ENCODE peak calls at places on chromosomes 16 and 17, in six cellular contexts. G, H, O, U, W and N are unnamed samples.

GRCh38 chr17:49496866-49497146 is 1.7 kb downstream of the NGFR start:
- DNase-seq in G (no peak), H (no peak), O (no peak), U (no peak), W (no peak), N (no peak)

GRCh38 chr16:1991135-1991551 is 1.4 kb downstream of the SYNGR3 start:
- DNase-seq in G (peak), H (no peak), O (no peak), U (no peak), W (no peak), N (no peak)

GRCh38 chr17:79843917-79844815 is 4.9 kb upstream of the CBX4 start:
- DNase-seq in G (peak), H (no peak), O (no peak), U (no peak), W (peak), N (no peak)

GRCh38 chr17:74206332-74206818 is 2.9 kb downstream of the RPL38 start:
- DNase-seq in G (no peak), H (no peak), O (no peak), U (no peak), W (no peak), N (no peak)

GRCh38 chr17:2054740-2055493 is at the start of gene HIC1:
- DNase-seq in G (peak), H (no peak), O (no peak), U (no peak), W (peak), N (peak)

GRCh38 chr16:19432429-19432828 is 14.7 kb downstream of the TMC5 start:
- DNase-seq in G (no peak), H (no peak), O (no peak), U (no peak), W (no peak), N (peak)

GRCh38 chr16:11914759-11915643 is 755 bp downstream of the GSPT1 start:
- DNase-seq in G (peak), H (no peak), O (no peak), U (peak), W (peak), N (no peak)

GRCh38 chr16:81694494-81695285 is 84.4 kb upstream of the PLCG2 start:
- DNase-seq in G (peak), H (no peak), O (no peak), U (no peak), W (no peak), N (no peak)

GRCh38 chr16:22206847-22207714 is 1.0 kb downstream of the EEF2K start:
- DNase-seq in G (peak), H (no peak), O (peak), U (no peak), W (peak), N (peak)

GRCh38 chr17:31073411-31073810 is 21.4 kb upstream of the NF1 start:
- DNase-seq in G (no peak), H (no peak), O (no peak), U (no peak), W (no peak), N (no peak)

GRCh38 chr16:66914541-66914940 is 4.1 kb downstream of the CDH16 start:
- DNase-seq in G (no peak), H (no peak), O (no peak), U (no peak), W (no peak), N (no peak)

GRCh38 chr17:19800571-19800970 is 52.5 kb upstream of the ALDH3A1 start:
- DNase-seq in G (no peak), H (no peak), O (no peak), U (no peak), W (no peak), N (no peak)

GRCh38 chr17:3033248-3033640 is 30.2 kb downstream of the OR1D5 start:
- DNase-seq in G (peak), H (no peak), O (no peak), U (no peak), W (no peak), N (no peak)

GRCh38 chr17:63163158-63163520 is 197.1 kb downstream of the TANC2 start:
- DNase-seq in G (no peak), H (no peak), O (no peak), U (no peak), W (no peak), N (no peak)

GRCh38 chr16:7513429-7513828 is 180.8 kb downstream of the RBFOX1 start:
- DNase-seq in G (no peak), H (no peak), O (no peak), U (peak), W (no peak), N (no peak)

GRCh38 chr16:8403978-8404738 is 186.2 kb downstream of the TMEM114 start:
- DNase-seq in G (no peak), H (no peak), O (no peak), U (no peak), W (no peak), N (no peak)

GRCh38 chr17:81066072-81066471 is 31.1 kb downstream of the BAIAP2 start:
- DNase-seq in G (no peak), H (no peak), O (no peak), U (no peak), W (no peak), N (peak)

GRCh38 chr16:19502395-19503131 is 19.3 kb downstream of the GDE1 start:
- DNase-seq in G (no peak), H (no peak), O (no peak), U (peak), W (peak), N (peak)

GRCh38 chr17:54906713-54907112 is 6.1 kb downstream of the TOM1L1 start:
- DNase-seq in G (no peak), H (no peak), O (no peak), U (no peak), W (no peak), N (no peak)

GRCh38 chr16:52498640-52499039 is 48.3 kb downstream of the TOX3 start:
- DNase-seq in G (no peak), H (no peak), O (no peak), U (no peak), W (no peak), N (no peak)

GRCh38 chr16:974606-975312 is 4.0 kb upstream of the LMF1 start:
- DNase-seq in G (peak), H (no peak), O (no peak), U (no peak), W (no peak), N (no peak)

GRCh38 chr17:82445542-82445941 is 5.0 kb downstream of the CYBC1 start:
- DNase-seq in G (no peak), H (no peak), O (no peak), U (no peak), W (no peak), N (no peak)

GRCh38 chr17:50280801-50281441 is 6.7 kb downstream of the TMEM92 start:
- DNase-seq in G (no peak), H (no peak), O (no peak), U (no peak), W (no peak), N (no peak)

GRCh38 chr16:87945351-87946042 is 5.7 kb upstream of the BANP start:
- DNase-seq in G (peak), H (no peak), O (no peak), U (no peak), W (peak), N (peak)

GRCh38 chr16:5510819-5511370 is 413.3 kb upstream of the EEF2KMT start:
- DNase-seq in G (no peak), H (no peak), O (no peak), U (no peak), W (no peak), N (no peak)

GRCh38 chr16:53041196-53041977 is 11.3 kb downstream of the CHD9NB start:
- DNase-seq in G (no peak), H (no peak), O (no peak), U (no peak), W (peak), N (peak)

GRCh38 chr17:1487939-1488825 is 4.3 kb downstream of the MYO1C start:
- DNase-seq in G (peak), H (peak), O (no peak), U (no peak), W (peak), N (peak)

GRCh38 chr16:87044031-87044380 is 273.2 kb downstream of the C16orf95 start:
- DNase-seq in G (no peak), H (no peak), O (no peak), U (no peak), W (peak), N (no peak)

GRCh38 chr17:57751971-57752905 is 7.1 kb upstream of the CCDC182 start:
- DNase-seq in G (no peak), H (no peak), O (no peak), U (peak), W (no peak), N (no peak)

GRCh38 chr17:16398270-16399267 is 16.8 kb upstream of the TRPV2 start:
- DNase-seq in G (no peak), H (no peak), O (no peak), U (no peak), W (no peak), N (peak)

GRCh38 chr17:72590382-72590781 is 469.6 kb downstream of the SOX9 start:
- DNase-seq in G (no peak), H (no peak), O (no peak), U (no peak), W (peak), N (peak)

GRCh38 chr17:3528604-3529511 is 28.8 kb downstream of the TRPV3 start:
- DNase-seq in G (no peak), H (no peak), O (no peak), U (no peak), W (no peak), N (peak)

GRCh38 chr17:34584805-34585416 is 5.5 kb downstream of the TMEM132E start:
- DNase-seq in G (no peak), H (no peak), O (no peak), U (no peak), W (peak), N (peak)

GRCh38 chr17:3983945-3984484 is 19.8 kb upstream of the ATP2A3 start:
- DNase-seq in G (no peak), H (no peak), O (no peak), U (no peak), W (peak), N (no peak)

GRCh38 chr17:2694381-2695242 is 17.0 kb downstream of the CLUH start:
- DNase-seq in G (peak), H (no peak), O (no peak), U (no peak), W (no peak), N (no peak)

GRCh38 chr16:79286646-79287423 is 313.7 kb downstream of the MAF start:
- DNase-seq in G (no peak), H (no peak), O (no peak), U (no peak), W (no peak), N (no peak)

GRCh38 chr16:13139661-13140241 is 238.4 kb downstream of the SHISA9 start:
- DNase-seq in G (no peak), H (no peak), O (no peak), U (no peak), W (no peak), N (no peak)

GRCh38 chr17:55341432-55341831 is 76.7 kb downstream of the HLF start:
- DNase-seq in G (no peak), H (no peak), O (no peak), U (no peak), W (peak), N (peak)

GRCh38 chr17:48470388-48471034 is 40.5 kb upstream of the SKAP1 start:
- DNase-seq in G (no peak), H (no peak), O (no peak), U (no peak), W (peak), N (no peak)

GRCh38 chr16:61146429-61146828 is 889.8 kb downstream of the CDH8 start:
- DNase-seq in G (no peak), H (no peak), O (no peak), U (no peak), W (no peak), N (no peak)

GRCh38 chr17:40607641-40608040 is 40.0 kb downstream of the SMARCE1 start:
- DNase-seq in G (no peak), H (no peak), O (no peak), U (no peak), W (no peak), N (no peak)
- H3K4me3 ChIP-seq in G (no peak), H (no peak), O (no peak), U (no peak), W (no peak), N (no peak)

DNA sequence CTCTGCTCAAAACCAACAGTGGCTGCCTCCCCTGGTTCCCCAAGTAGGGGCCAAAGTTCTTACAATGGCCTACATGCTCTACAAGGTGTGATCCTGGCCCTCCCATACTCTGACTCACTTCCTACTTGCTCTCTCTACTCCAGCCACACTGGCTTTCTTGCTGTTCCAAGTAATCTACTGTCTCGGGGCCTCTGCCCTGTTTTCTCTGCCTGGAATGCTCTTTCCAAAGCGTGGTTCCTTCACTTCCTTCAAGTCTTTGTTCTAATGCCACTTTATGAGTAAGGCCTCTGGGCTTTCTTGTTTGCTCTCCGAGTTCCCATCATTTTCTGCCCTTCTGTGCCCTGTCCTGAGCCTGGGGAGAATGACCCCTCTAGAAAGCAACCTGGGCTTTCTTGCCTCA is 4.1 kb upstream of the CDH3 start:
- DNase-seq in G (no peak), H (no peak), O (no peak), U (no peak), W (no peak), N (peak)
- H3K4me3 ChIP-seq in G (no peak), H (no peak), O (no peak), U (no peak), W (no peak), N (no peak)

GRCh38 chr17:44968225-44969143 is at the start of gene C1QL1:
- DNase-seq in G (peak), H (peak), O (peak), U (peak), W (peak), N (peak)

GRCh38 chr17:44967907-44968224 is 237 bp downstream of the C1QL1 start:
- DNase-seq in G (no peak), H (no peak), O (no peak), U (no peak), W (no peak), N (no peak)

GRCh38 chr17:44966348-44967025 is 1.6 kb downstream of the C1QL1 start:
- DNase-seq in G (no peak), H (no peak), O (no peak), U (no peak), W (no peak), N (no peak)

GRCh38 chr17:44965491-44966234 is 2.4 kb downstream of the C1QL1 start:
- DNase-seq in G (no peak), H (no peak), O (no peak), U (peak), W (no peak), N (no peak)

GRCh38 chr17:44967026-44967906 is 837 bp downstream of the C1QL1 start:
- DNase-seq in G (no peak), H (no peak), O (no peak), U (no peak), W (no peak), N (no peak)
- H3K4me3 ChIP-seq in G (no peak), H (peak), O (peak), U (no peak), W (peak), N (no peak)

DNA sequence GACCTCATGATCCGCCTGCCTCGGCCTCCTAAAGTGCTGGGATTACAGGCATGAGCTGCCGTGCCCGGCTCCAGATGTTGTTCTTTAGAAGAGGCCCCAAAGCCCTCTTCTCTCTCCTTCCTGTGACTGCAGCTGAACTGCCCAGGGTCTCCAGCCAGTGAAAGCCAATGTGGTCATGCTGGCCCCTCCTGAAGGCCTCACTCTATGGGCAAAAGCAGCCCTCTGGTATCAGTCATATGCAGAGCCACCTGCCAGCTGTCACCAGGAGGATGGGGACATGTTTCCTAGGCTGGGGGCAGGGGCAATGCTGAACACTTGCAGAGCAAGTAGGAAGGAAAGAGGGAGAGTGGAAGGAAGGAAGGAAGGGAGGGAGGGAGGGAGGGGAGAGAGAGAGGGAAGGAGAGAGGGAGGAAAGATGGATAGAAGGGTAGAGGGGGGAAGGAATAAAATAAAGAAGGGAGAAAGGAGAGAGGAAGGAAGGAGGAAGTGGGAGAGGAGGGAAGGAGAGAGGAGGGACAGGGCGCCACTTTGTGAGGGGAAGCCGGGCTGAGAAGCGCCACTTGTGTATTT is 36.0 kb downstream of the SOCS3 start:
- DNase-seq in G (peak), H (no peak), O (no peak), U (no peak), W (no peak), N (no peak)
- H3K4me3 ChIP-seq in G (no peak), H (no peak), O (peak), U (no peak), W (no peak), N (no peak)

DNA sequence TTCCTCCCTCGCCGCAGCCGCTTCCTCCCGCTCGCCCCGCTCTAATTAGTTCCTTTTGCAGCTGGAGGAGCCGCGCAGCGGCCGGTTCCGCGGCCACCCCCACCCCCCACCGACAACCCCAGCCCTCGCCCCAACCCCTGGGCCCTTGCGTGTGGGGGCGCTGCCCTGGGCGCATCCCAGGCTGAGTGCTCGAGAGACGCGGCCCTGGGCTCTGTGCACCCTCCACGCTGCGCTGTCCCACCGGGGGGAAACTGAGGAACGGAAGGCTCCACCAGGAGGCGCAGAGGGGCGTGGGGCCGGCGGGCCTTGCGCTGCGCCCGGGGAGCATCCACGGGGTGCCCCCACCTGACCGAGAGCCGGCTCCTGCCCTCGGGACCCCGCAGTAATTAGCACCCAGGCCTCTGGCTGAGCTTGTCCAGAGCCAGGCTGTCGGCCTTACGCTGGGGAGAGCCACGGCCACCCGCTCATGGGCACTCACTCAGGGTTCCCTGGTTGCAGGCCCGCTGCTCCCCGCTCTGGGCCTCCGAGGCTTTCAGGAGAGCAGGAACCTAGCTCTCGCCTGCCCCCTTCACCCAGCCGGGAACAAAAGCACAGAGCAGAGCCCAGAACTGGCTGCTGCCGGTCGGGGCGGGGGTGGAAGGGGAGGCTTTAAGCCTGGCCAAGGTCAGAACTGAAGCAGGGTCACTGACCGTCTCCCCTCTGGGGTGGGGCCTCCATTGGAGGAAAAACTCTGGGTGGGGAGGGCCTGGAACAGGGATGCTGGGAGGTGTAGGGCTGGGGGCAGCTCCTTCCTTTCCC is 12.1 kb downstream of the GLIS2 start:
- DNase-seq in G (peak), H (no peak), O (no peak), U (no peak), W (peak), N (peak)
- H3K4me3 ChIP-seq in G (peak), H (peak), O (peak), U (peak), W (peak), N (peak)

GRCh38 chr17:41631890-41632269 is 7.5 kb upstream of the KRT17 start:
- DNase-seq in G (peak), H (no peak), O (no peak), U (no peak), W (no peak), N (no peak)

GRCh38 chr17:41629826-41630670 is 5.7 kb upstream of the KRT17 start:
- DNase-seq in G (no peak), H (no peak), O (no peak), U (no peak), W (no peak), N (no peak)

GRCh38 chr17:41632482-41633105 is 8.2 kb upstream of the KRT17 start:
- DNase-seq in G (peak), H (no peak), O (no peak), U (no peak), W (no peak), N (no peak)

GRCh38 chr17:41629316-41629715 is 4.9 kb upstream of the KRT17 start:
- DNase-seq in G (no peak), H (no peak), O (no peak), U (no peak), W (no peak), N (no peak)

DNA sequence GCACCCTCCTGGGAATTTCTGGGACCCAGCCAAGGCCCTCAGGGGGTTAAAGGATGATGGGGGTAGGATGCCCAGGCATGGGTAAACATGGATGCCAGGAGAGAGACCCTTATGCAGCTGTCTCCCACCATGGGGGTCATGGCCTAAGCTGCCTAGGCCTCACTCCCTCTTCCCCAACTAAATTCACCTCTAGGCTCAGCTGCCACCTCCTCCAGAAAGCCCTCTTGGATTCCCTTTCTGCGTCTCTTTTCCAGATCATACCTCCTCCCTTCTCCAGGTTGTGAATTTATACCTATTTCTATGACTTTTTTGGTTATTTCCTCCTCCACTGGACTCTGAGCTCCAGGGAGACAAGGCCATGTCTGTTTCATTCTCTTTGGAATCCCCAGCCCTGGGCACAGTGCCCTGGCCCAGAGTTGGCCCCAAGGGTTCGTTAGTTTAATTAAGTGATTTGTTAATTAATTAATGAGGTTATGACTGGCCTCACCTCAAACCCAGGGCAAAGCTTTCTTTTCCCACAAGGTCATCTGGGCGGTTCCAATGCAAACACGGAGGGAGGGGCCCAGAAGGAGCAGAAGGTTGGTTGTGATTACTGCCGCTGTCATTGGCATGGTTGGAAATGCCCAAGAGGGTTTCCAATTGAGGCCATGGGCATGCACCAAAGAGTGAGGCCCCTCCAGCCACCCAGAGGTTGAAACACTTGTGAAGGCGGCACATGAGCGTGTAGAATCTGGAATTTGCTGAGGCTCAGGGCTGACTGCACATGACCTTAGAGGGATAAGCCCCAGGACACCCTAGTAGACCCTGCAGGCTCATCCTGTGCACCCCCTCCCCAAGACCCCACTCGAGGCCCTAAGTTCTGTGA is 6.9 kb upstream of the KRT17 start:
- DNase-seq in G (peak), H (no peak), O (no peak), U (no peak), W (no peak), N (no peak)
- H3K4me3 ChIP-seq in G (no peak), H (no peak), O (no peak), U (no peak), W (no peak), N (no peak)